ENCODE peak calls at places on chromosomes 12 and 14, in five cellular contexts. H, U, D, N and Q are unnamed samples.

GRCh38 chr14:95290769-95291440 is 28.8 kb downstream of the CLMN start:
- DNase-seq in U (peak; percentile 41), H (no peak), N (no peak), D (peak; percentile 65), Q (no peak)

GRCh38 chr12:101829639-101830390 is 944 bp downstream of the GNPTAB start:
- DNase-seq in D (no peak), U (no peak), N (no peak), H (no peak), Q (no peak)

GRCh38 chr14:104894331-104895206 is 29.5 kb downstream of the CEP170B start:
- DNase-seq in D (peak; percentile 44), H (no peak), N (no peak), U (no peak), Q (no peak)

GRCh38 chr12:25675808-25676207 is 122.7 kb upstream of the LMNTD1 start:
- DNase-seq in D (no peak), N (no peak), H (no peak), U (no peak), Q (no peak)

GRCh38 chr14:39266589-39266870 is 32.8 kb downstream of the MIA2 start:
- DNase-seq in D (no peak), N (no peak), U (peak; percentile 67), H (no peak), Q (peak; percentile 70)

GRCh38 chr12:88578821-88579518 is 1.3 kb downstream of the KITLG start:
- DNase-seq in U (peak; percentile 53), N (no peak), D (peak; percentile 72), H (no peak), Q (peak; percentile 42)

GRCh38 chr14:50829472-50830043 is 1.4 kb downstream of the NIN start:
- DNase-seq in D (peak; percentile 27), N (no peak), U (no peak), H (no peak), Q (no peak)

GRCh38 chr12:41745593-41745992 is 399.1 kb downstream of the GXYLT1 start:
- DNase-seq in N (no peak), D (no peak), H (no peak), U (no peak), Q (no peak)

GRCh38 chr12:76927170-76927784 is 48.5 kb upstream of the CSRP2 start:
- DNase-seq in H (no peak), U (no peak), N (peak; percentile 46), D (peak; percentile 49), Q (peak; percentile 29)